ENCODE peak calls at places on chromosomes 6 and 20, in six cellular contexts. I is dorsolateral prefrontal cortex; C is NCI-H1930; U is activated CD4-positive, alpha-beta T cell treated with anti-CD3 and anti-CD28 coated beads, Interleukin-2, amount 50 U/mL, for 4 hours; Q is AG08396; H is stimulated activated CD4-positive, alpha-beta T cell treated with anti-CD3 and anti-CD28 coated beads, Interleukin-1b, Interleukin-23, amount 100 ng/mL, for 1 hour. G is an unnamed sample.

GRCh38 chr6:158026901-158027589 is 45.4 kb downstream of the SYNJ2 start:
- DNase-seq in C (no peak), Q (no peak), U (no peak), I (no peak), H (no peak), G (peak; percentile 15)

GRCh38 chr20:6034134-6034969 is 19.5 kb downstream of the LRRN4 start:
- DNase-seq in Q (peak; percentile 32), C (no peak), H (no peak), U (no peak), I (no peak), G (no peak)

GRCh38 chr20:10761232-10761631 is 87.4 kb upstream of the JAG1 start:
- DNase-seq in C (no peak), I (peak; percentile 43), U (no peak), Q (no peak), H (no peak), G (no peak)

GRCh38 chr6:68447112-68447511 is 188.0 kb upstream of the ADGRB3 start:
- DNase-seq in C (no peak), I (no peak), U (no peak), H (no peak), Q (no peak), G (no peak)

GRCh38 chr6:33671381-33672072 is 40.0 kb downstream of the UQCC2 start:
- DNase-seq in I (no peak), H (no peak), C (no peak), Q (no peak), U (no peak), G (no peak)

GRCh38 chr6:54002118-54002517 is 109.1 kb upstream of the MLIP start:
- DNase-seq in H (no peak), U (no peak), I (no peak), C (no peak), Q (no peak), G (no peak)

GRCh38 chr20:8271727-8272126 is 139.7 kb downstream of the PLCB1 start:
- DNase-seq in C (no peak), U (no peak), H (no peak), Q (no peak), I (no peak), G (no peak)

GRCh38 chr6:143223895-143224294 is 163.2 kb downstream of the AIG1 start:
- DNase-seq in Q (peak; percentile 52), C (no peak), U (no peak), H (no peak), I (no peak), G (no peak)

GRCh38 chr20:58718121-58718563 is 25.5 kb downstream of the NPEPL1 start:
- DNase-seq in I (no peak), C (no peak), U (no peak), H (no peak), Q (peak; percentile 2), G (no peak)

G was measured in ACHN.